ENCODE peak calls at places on chromosomes 13 and 19, in five cellular contexts. R, P, G, E and O are unnamed samples.

GRCh38 chr13:79003989-79004550 is 345.1 kb upstream of the OBI1 start:
- DNase-seq in G (no peak), P (no peak), E (no peak), R (no peak), O (no peak)

GRCh38 chr13:78401833-78402232 is 201.5 kb downstream of the POU4F1 start:
- DNase-seq in G (no peak), R (no peak), E (no peak), P (peak), O (no peak)

GRCh38 chr19:51293571-51294210 is 17.8 kb upstream of the IGLON5 start:
- DNase-seq in G (no peak), E (peak), R (peak), P (no peak), O (no peak)

GRCh38 chr19:18063463-18063862 is 23.3 kb downstream of the IL12RB1 start:
- DNase-seq in P (peak), R (peak), G (no peak), E (peak), O (no peak)

GRCh38 chr13:109136873-109137272 is 507.5 kb downstream of the MYO16 start:
- DNase-seq in G (no peak), P (no peak), E (no peak), R (no peak), O (no peak)

GRCh38 chr19:15587663-15588062 is 27.4 kb upstream of the CYP4F8 start:
- DNase-seq in P (no peak), G (no peak), E (no peak), R (no peak), O (no peak)

GRCh38 chr19:11169896-11170678 is 14.5 kb upstream of the SPC24 start:
- DNase-seq in P (no peak), E (no peak), G (peak), R (no peak), O (no peak)

GRCh38 chr13:21022694-21023325 is 38.6 kb downstream of the LATS2 start:
- DNase-seq in E (no peak), P (no peak), G (no peak), R (no peak), O (no peak)

GRCh38 chr19:41424335-41425173 is 2.6 kb downstream of the B3GNT8 start:
- DNase-seq in E (no peak), P (no peak), G (no peak), R (no peak), O (no peak)

GRCh38 chr19:7845390-7846179 is 15.6 kb downstream of the EVI5L start:
- DNase-seq in R (peak), E (no peak), P (no peak), G (no peak), O (no peak)

GRCh38 chr19:54606230-54606629 is 12.8 kb downstream of the LILRA1 start:
- DNase-seq in P (no peak), R (no peak), E (no peak), G (no peak), O (no peak)

GRCh38 chr19:13784731-13785452 is 10.4 kb upstream of the ZSWIM4 start:
- DNase-seq in P (peak), R (peak), E (peak), G (peak), O (no peak)

GRCh38 chr19:3346677-3347353 is 19.6 kb upstream of the NFIC start:
- DNase-seq in E (no peak), P (no peak), R (no peak), G (no peak), O (no peak)

GRCh38 chr19:49687566-49688316 is 1.7 kb upstream of the ADM5 start:
- DNase-seq in E (peak), P (no peak), G (no peak), R (no peak), O (no peak)

GRCh38 chr13:39347926-39348901 is 254.8 kb downstream of the LHFPL6 start:
- DNase-seq in P (no peak), R (peak), G (no peak), E (peak), O (no peak)

GRCh38 chr13:32443111-32443510 is 15.2 kb upstream of the N4BP2L1 start:
- DNase-seq in E (peak), P (peak), G (peak), R (no peak), O (no peak)

GRCh38 chr13:45361596-45362206 is 20.7 kb upstream of the TPT1 start:
- DNase-seq in R (peak), G (peak), E (peak), P (no peak), O (no peak)

GRCh38 chr19:45767410-45767880 is 1.6 kb downstream of the SIX5 start:
- DNase-seq in P (peak), E (peak), R (peak), G (peak), O (peak)

GRCh38 chr13:112688560-112689497 is 1.0 kb upstream of the ATP11A start:
- DNase-seq in E (peak), R (peak), G (no peak), P (peak), O (no peak)

GRCh38 chr19:5450482-5450881 is 4.7 kb upstream of the ZNRF4 start:
- DNase-seq in G (no peak), R (no peak), E (no peak), P (no peak), O (no peak)

GRCh38 chr13:23578411-23579071 is 8.3 kb downstream of the TNFRSF19 start:
- DNase-seq in G (peak), R (peak), P (peak), E (peak), O (no peak)

GRCh38 chr13:98495627-98496238 is 81.2 kb downstream of the STK24 start:
- DNase-seq in G (no peak), R (no peak), P (no peak), E (no peak), O (no peak)

GRCh38 chr13:52447815-52448552 is 2.5 kb downstream of the VPS36 start:
- DNase-seq in P (no peak), G (no peak), E (peak), R (no peak), O (no peak)

GRCh38 chr19:44694184-44694579 is 4.8 kb upstream of the CEACAM16 start:
- DNase-seq in G (no peak), R (no peak), P (no peak), E (peak), O (no peak)

GRCh38 chr19:15296353-15296752 is 36.0 kb downstream of the BRD4 start:
- DNase-seq in P (no peak), R (no peak), G (no peak), E (no peak), O (no peak)

GRCh38 chr19:12720851-12721655 is 2.7 kb downstream of the TNPO2 start:
- DNase-seq in G (no peak), R (no peak), E (no peak), P (peak), O (no peak)

GRCh38 chr19:11291991-11292390 is 4.0 kb upstream of the TSPAN16 start:
- DNase-seq in G (no peak), P (no peak), R (no peak), E (no peak), O (no peak)

GRCh38 chr13:113509989-113510388 is 19.5 kb upstream of the DCUN1D2 start:
- DNase-seq in G (no peak), P (no peak), R (no peak), E (no peak), O (no peak)

GRCh38 chr13:78131811-78132210 is 213.2 kb upstream of the EDNRB start:
- DNase-seq in P (peak), G (peak), E (no peak), R (no peak), O (no peak)

GRCh38 chr19:12665646-12666304 is 767 bp downstream of the MAN2B1 start:
- DNase-seq in P (no peak), R (no peak), E (peak), G (peak), O (no peak)

DNA sequence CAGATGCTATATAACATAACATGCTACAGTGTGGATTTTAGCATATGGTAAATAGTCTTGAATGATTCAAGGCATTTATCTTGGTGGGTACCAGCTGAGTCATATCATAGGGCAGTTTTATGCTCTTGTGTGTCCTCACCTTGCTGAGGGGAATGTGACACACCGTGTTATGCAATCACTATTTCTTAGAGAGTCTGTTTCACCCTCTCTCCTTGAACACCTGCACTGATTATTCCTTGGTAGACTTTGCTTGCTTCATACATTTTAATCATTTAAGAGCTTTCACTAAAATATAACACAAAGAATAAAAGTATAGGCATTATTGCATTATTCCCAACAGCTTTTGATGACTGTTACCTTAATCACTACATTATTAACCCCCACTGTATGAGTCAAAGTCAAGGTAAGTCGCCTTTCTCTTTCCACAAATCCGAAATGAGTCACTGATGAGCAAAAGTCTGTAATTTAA is 239.2 kb downstream of the DCLK1 start:
- DNase-seq in G (peak), R (no peak), E (no peak), P (no peak), O (no peak)
- H2BK120ac ChIP-seq in G (no peak), R (no peak), E (no peak), P (no peak), O (no peak)

GRCh38 chr19:53131732-53132131 is 978 bp downstream of the ZNF415 start:
- DNase-seq in P (no peak), G (no peak), R (no peak), E (no peak), O (no peak)
- H3K23ac ChIP-seq in P (no peak), G (peak), R (no peak), E (no peak), O (no peak)

GRCh38 chr19:55676384-55676783 is 1.4 kb downstream of the EPN1 start:
- DNase-seq in R (no peak), P (no peak), G (peak), E (no peak), O (no peak)
- H2BK120ac ChIP-seq in R (no peak), P (no peak), G (no peak), E (no peak), O (no peak)

GRCh38 chr13:40648040-40648439 is 18.4 kb downstream of the FOXO1 start:
- DNase-seq in G (no peak), P (no peak), R (no peak), E (no peak), O (no peak)

GRCh38 chr13:40651866-40652587 is 14.4 kb downstream of the FOXO1 start:
- DNase-seq in E (peak), P (no peak), G (no peak), R (peak), O (no peak)

GRCh38 chr13:40644838-40645620 is 21.4 kb downstream of the FOXO1 start:
- DNase-seq in G (no peak), R (no peak), E (peak), P (no peak), O (no peak)

GRCh38 chr13:40652588-40652940 is 13.9 kb downstream of the FOXO1 start:
- DNase-seq in E (no peak), R (no peak), G (no peak), P (no peak), O (no peak)

DNA sequence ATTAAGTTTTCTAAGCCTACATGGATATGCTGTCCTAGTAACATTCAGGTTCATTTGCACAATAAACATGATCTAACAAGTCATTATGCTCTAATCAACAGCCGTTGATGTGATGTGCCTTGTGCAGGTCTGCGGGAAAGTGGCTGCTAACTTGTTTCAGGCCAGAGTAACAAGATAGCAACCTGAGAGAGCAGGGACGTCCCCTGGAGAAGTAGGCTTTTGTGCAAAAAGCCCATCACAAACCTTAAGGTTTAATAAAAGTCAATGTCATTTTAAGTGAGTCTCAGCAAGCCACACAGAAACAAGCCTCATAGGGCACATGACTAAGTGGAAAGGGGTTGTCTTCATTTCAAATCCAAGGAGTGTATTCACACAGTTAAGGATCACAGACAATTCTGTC is 17.6 kb downstream of the FOXO1 start:
- DNase-seq in R (no peak), G (no peak), E (peak), P (no peak), O (no peak)
- H3K23ac ChIP-seq in R (no peak), G (no peak), E (no peak), P (no peak), O (no peak)